ENCODE peak calls at places on chromosome 1, in seven cellular contexts. S is GM12865, E is LNCaP clone FGC, A is lower lobe of right lung, U is PC-3, Q is right atrium auricular region, K is prostate gland. M is an unnamed sample.

GRCh38 chr1:5909576-5910275 is 82.5 kb downstream of the NPHP4 start:
- DNase-seq in K (no peak), U (no peak), S (no peak), E (no peak), Q (no peak), A (no peak), M (no peak)

GRCh38 chr1:17423781-17424245 is 15.7 kb downstream of the RCC2 start:
- DNase-seq in S (no peak), U (no peak), Q (no peak), K (no peak), A (no peak), E (no peak), M (no peak)

GRCh38 chr1:116826818-116827606 is 72.8 kb downstream of the CD2 start:
- DNase-seq in Q (no peak), E (no peak), S (peak; percentile 96), A (no peak), U (peak; percentile 65), K (no peak), M (no peak)

GRCh38 chr1:239189998-239190512 is 196.3 kb upstream of the CHRM3 start:
- DNase-seq in A (no peak), Q (no peak), K (no peak), E (no peak), U (peak; percentile 67), S (no peak), M (no peak)

GRCh38 chr1:217968085-217968484 is 317.0 kb upstream of the RRP15 start:
- DNase-seq in S (no peak), K (no peak), Q (no peak), A (no peak), U (no peak), E (no peak), M (no peak)

GRCh38 chr1:47991187-47991586 is 6.0 kb downstream of the TRABD2B start:
- DNase-seq in Q (no peak), U (peak; percentile 43), E (no peak), A (no peak), S (no peak), K (no peak), M (no peak)

GRCh38 chr1:207519505-207520399 is 23.8 kb downstream of the CR1 start:
- DNase-seq in A (no peak), K (no peak), E (no peak), Q (no peak), U (no peak), S (no peak), M (no peak)

GRCh38 chr1:179353546-179353945 is 12.2 kb upstream of the AXDND1 start:
- DNase-seq in E (no peak), U (no peak), S (no peak), K (no peak), A (no peak), Q (peak; percentile 70), M (peak; percentile 55)

GRCh38 chr1:174626031-174627020 is 178.6 kb downstream of the GPR52 start:
- DNase-seq in S (no peak), A (no peak), U (peak; percentile 68), E (no peak), K (no peak), Q (no peak), M (peak; percentile 48)

DNA sequence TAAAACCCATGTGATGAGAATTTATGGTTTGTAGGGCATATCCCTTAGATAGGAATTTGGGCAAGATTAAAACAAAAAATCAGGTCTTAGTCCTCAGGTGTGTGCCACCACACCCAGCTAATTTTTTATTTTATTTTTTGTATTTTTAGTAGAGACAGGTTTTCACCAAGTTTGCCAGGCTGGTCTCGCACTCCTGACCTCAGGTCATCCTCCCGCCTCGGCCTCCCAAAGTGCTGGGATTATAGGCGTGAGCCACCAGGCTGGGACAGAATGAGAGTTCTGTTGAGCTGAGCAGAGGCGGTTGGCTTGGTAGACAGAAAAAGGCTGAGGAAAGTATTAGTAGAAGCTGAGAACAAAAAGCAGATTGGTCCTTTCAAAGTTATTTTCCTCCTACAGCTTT is 43.8 kb upstream of the EDARADD start:
- DNase-seq in S (no peak), E (no peak), U (no peak), K (no peak), A (no peak), Q (no peak), M (no peak)
- H3K4me3 ChIP-seq in S (no peak overlapping the region), E (no peak overlapping the region), U (no peak overlapping the region), K (no peak overlapping the region), A (no peak overlapping the region), Q (no peak overlapping the region), M (no peak overlapping the region)

DNA sequence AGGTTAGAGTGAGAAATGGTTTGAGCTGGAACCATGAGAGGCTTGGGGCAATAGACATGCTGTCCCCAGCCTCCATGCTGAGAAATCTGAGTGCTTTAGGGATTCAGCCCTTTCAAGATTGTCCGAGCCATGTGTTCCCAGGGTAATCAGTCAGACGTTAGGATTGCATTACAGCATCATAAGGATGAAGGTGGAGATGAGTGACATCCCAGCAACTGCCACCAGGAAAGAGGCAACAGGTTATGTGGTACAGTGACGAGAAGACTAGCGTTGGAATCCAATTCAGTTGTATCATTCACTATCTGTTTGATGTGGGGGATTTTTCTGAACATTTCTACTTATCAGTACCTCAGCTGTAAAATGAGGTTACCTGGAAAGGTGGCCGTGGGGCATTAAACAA is 1.7 kb downstream of the CAMK1G start:
- DNase-seq in E (no peak), S (no peak), K (no peak), Q (no peak), U (no peak), A (no peak), M (no peak)
- H3K4me3 ChIP-seq in E (no peak overlapping the region), S (no peak overlapping the region), K (no peak overlapping the region), Q (no peak overlapping the region), U (peak overlapping the region; percentile 54), A (no peak overlapping the region), M (no peak overlapping the region)

GRCh38 chr1:143718021-143718420 is 253.8 kb downstream of the FAM72C start:
- DNase-seq in S (no peak), A (no peak), Q (no peak), K (no peak), U (no peak), E (no peak), M (no peak)

GRCh38 chr1:143718524-143718923 is 253.3 kb downstream of the FAM72C start:
- DNase-seq in E (no peak), K (no peak), A (no peak), Q (no peak), U (no peak), S (no peak), M (no peak)

GRCh38 chr1:143721024-143721373 is 250.8 kb downstream of the FAM72C start:
- DNase-seq in U (no peak), S (no peak), A (no peak), E (no peak), K (no peak), Q (no peak), M (no peak)

GRCh38 chr1:143720087-143721023 is 251.4 kb downstream of the FAM72C start:
- DNase-seq in U (no peak), S (no peak), A (peak; percentile 63), K (no peak), Q (no peak), E (no peak), M (no peak)

DNA sequence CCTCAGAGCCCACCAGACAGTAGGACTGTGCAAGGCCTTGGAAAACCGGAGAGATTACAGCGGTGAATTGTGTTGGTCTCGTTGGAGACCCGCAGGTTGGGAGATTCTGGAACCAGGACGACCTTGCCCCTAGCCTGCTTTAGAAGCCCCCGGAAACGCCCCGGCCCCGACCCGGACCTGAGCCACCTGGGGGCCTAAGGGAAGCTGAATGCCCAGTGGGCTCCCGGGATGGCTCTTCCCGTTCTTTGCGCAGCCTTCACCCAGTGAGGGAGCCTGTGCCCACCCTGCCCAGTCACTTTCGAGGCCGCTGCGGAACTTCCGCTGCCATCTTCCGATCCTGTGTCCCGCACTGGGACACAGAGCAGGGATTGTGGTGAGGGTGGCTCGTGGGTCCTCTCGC is 254.4 kb downstream of the FAM72C start:
- DNase-seq in K (no peak), A (no peak), Q (no peak), S (no peak), E (no peak), U (no peak), M (no peak)
- H3K4me3 ChIP-seq in K (no peak overlapping the region), A (no peak overlapping the region), Q (no peak overlapping the region), S (no peak overlapping the region), E (no peak overlapping the region), U (no peak overlapping the region), M (no peak overlapping the region)

DNA sequence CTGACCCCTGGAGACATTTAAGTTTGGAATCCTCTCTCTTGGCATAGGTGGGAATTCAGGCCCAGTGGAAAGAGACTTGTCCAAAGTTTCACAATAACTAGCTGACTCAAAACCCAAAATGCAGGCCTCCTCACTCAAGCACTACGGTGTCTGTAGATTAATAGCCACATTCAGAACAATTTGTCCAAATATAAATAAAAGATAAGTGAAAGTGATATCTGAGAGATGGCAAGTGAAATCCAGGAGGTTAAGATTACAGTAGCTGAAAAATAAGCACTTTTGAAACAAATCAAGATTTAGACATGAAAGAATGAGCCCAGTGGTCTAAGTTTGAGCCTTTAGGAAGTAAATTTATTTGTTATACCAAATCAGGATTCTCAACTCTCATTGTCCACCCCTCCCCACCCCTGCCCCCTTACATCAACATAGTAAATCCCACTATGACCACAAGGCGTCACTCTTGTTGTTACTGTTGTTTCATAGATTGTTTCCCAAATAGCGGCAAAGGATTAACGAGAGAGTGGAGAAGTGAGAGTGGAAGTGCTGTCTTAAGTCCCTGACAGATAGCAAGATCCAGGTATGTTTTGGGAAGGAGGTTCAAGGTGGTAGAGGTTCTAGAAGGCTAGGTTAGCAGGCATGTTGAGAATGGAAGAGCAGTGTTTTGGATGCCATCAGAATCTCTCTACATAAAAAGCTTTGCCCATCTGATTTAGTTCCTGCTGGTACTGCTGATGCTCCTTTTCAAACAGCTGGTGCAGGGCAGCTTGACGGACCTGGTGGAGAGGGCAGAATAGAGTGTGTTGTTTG is 7.1 kb upstream of the TPM3 start:
- DNase-seq in U (peak; percentile 84), E (peak; percentile 40), Q (no peak), A (no peak), S (peak; percentile 57), K (peak; percentile 40), M (no peak)
- H3K4me3 ChIP-seq in U (peak overlapping the region; percentile 29), E (no peak overlapping the region), Q (no peak overlapping the region), A (no peak overlapping the region), S (no peak overlapping the region), K (no peak overlapping the region), M (no peak overlapping the region)

DNA sequence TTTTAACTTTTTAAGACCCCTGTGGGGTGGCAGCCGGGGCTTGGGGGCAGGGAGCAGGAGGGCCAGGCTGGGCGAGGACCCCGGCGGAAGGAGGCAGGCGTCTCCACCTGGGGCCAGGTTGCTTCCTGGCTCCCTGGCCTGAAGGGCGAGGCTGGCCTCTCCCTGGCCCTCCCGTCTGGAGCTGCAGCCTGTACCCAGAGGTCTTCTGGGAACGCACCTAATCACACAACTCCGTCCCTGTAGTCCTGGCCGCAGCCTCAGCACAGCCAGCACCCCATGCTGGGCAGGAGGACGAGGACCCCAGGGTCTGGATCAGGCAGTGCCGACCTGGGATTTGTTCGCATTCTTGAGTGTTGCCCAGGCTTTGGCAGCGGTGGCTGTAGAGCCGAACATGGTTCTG is 14.1 kb upstream of the TTC34 start:
- DNase-seq in Q (no peak), U (no peak), E (no peak), S (no peak), K (no peak), A (no peak), M (no peak)
- H3K4me3 ChIP-seq in Q (no peak overlapping the region), U (no peak overlapping the region), E (no peak overlapping the region), S (no peak overlapping the region), K (no peak overlapping the region), A (no peak overlapping the region), M (no peak overlapping the region)